ENCODE peak calls at places on chromosomes 2 and 18, in four cellular contexts. I is GM13977, Z is body of pancreas, K is left lung. H is an unnamed sample.

GRCh38 chr2:128263902-128264331 is 54.8 kb downstream of the HS6ST1 start:
- DNase-seq in I (no peak), Z (no peak), K (no peak), H (no peak)

GRCh38 chr2:120599656-120600055 is 136.0 kb upstream of the GLI2 start:
- DNase-seq in I (no peak), Z (no peak), K (peak), H (no peak)

GRCh38 chr18:68330658-68331057 is 384.2 kb downstream of the TMX3 start:
- DNase-seq in I (no peak), Z (no peak), K (no peak), H (no peak)

GRCh38 chr2:231701456-231702373 is 6.6 kb upstream of the PTMA start:
- DNase-seq in I (no peak), Z (peak), K (peak), H (no peak)

GRCh38 chr18:37698508-37699035 is 133.0 kb upstream of the CELF4 start:
- DNase-seq in I (no peak), Z (no peak), K (no peak), H (no peak)

GRCh38 chr18:9852266-9853081 is 33.3 kb upstream of the TXNDC2 start:
- DNase-seq in I (no peak), Z (no peak), K (no peak), H (no peak)

GRCh38 chr2:108971661-108972566 is 17.1 kb downstream of the EDAR start:
- DNase-seq in I (no peak), Z (no peak), K (no peak), H (no peak)

GRCh38 chr2:214127178-214127970 is 283.5 kb upstream of the VWC2L start:
- DNase-seq in I (no peak), Z (no peak), K (no peak), H (peak)

GRCh38 chr2:205706769-205707375 is 24.6 kb downstream of the NRP2 start:
- DNase-seq in I (peak), Z (peak), K (no peak), H (peak)

GRCh38 chr2:225464346-225465025 is 65.0 kb downstream of the NYAP2 start:
- DNase-seq in I (no peak), Z (no peak), K (no peak), H (no peak)

GRCh38 chr18:63578357-63578958 is 8.7 kb upstream of the SERPINB13 start:
- DNase-seq in I (peak), Z (peak), K (no peak), H (peak)

GRCh38 chr2:201858267-201858666 is 51.9 kb downstream of the CDK15 start:
- DNase-seq in I (no peak), Z (no peak), K (no peak), H (no peak)

GRCh38 chr2:127932199-127932877 is 46.6 kb upstream of the AMMECR1L start:
- DNase-seq in I (no peak), Z (no peak), K (no peak), H (no peak)

GRCh38 chr2:110868971-110869370 is 136.6 kb downstream of the ACOXL start:
- DNase-seq in I (no peak), Z (no peak), K (no peak), H (no peak)

GRCh38 chr2:97844311-97844859 is 131.0 kb downstream of the ZAP70 start:
- DNase-seq in I (no peak), Z (no peak), K (no peak), H (no peak)

GRCh38 chr2:233404227-233404626 is 49.9 kb downstream of the DGKD start:
- DNase-seq in I (peak), Z (peak), K (no peak), H (no peak)

GRCh38 chr2:241036964-241037421 is 38.6 kb downstream of the SNED1 start:
- DNase-seq in I (no peak), Z (peak), K (peak), H (no peak)

GRCh38 chr2:240593026-240593702 is 6.6 kb downstream of the CAPN10 start:
- DNase-seq in I (no peak), Z (no peak), K (peak), H (no peak)

DNA sequence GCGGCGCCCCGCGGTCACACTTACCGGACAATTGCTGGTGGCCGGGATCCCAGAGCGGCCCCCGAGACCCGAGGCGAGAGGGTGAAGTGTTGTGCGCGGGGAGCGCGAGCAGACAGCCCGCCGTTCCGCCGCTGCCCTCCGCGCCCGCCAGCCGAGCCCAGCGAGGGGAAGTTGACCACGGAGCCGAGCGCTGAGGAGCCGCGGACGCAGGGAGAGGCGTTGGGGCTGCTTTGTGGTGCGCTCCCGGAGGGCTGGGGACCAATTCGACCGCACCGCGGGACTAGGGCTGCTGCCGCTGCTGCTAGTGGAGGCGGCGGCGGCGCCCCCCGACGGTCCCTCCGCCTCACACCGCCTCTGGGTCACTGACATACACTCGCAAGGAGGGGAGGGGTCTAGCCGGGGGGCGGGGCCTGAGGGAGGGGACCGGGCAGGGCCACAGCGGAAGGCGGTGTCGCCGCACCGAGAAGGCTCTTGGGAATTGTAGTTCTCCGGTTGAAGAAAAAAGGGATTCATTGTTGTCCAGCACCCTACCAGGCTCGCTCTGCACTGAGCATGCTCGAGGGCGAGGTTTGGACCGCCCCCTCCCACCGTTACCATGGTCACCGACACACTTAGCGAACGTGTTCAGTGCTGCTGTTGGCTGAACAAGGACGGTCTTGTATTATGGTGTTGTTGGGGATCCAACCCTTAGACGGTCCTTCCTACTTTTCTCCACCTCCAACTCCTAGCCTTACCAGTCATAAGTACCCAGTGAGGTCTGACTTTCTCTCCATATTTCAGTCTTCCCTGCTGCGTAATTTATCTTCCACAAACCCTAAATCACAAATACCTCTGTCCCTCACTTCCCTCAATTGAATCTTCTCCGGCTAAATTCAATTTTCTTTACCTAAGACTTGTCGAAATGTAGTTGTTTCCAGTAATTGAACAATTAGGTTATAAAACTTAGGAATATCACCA is at the start of gene PELI1:
- DNase-seq in I (peak), Z (peak), K (peak), H (peak)
- TF ChIP-seq CTCF in I (peak), Z (peak), K (no peak), H (peak)

GRCh38 chr18:47870605-47871004 is 59.9 kb downstream of the SMAD2 start:
- DNase-seq in I (no peak), Z (no peak), K (no peak), H (no peak)
- TF ChIP-seq CTCF in I (no peak), Z (no peak), K (no peak), H (no peak)

GRCh38 chr2:154620490-154620889 is 78.0 kb upstream of the KCNJ3 start:
- DNase-seq in I (no peak), Z (no peak), K (no peak), H (no peak)

DNA sequence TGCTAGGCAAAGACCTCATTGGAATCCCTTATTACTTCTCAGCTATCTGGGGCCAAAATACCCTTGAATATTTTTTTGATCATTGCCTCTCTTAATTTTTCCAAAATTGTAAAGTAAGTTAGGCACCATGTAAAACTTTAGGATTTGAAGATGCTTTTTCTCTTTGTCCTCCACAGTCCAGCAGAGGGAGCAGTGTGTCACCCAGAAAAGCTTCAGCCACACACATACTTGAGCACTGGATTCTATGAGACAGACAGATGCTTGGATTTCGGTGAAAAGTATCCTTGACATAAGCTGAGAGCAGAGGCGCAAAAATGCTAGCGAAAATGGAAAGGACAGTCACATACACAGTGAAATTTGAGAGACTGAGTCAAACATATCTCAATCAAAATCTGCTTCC is 74.7 kb upstream of the KCNJ3 start:
- DNase-seq in I (peak), Z (peak), K (no peak), H (peak)
- TF ChIP-seq CTCF in I (peak), Z (peak), K (peak), H (peak)

DNA sequence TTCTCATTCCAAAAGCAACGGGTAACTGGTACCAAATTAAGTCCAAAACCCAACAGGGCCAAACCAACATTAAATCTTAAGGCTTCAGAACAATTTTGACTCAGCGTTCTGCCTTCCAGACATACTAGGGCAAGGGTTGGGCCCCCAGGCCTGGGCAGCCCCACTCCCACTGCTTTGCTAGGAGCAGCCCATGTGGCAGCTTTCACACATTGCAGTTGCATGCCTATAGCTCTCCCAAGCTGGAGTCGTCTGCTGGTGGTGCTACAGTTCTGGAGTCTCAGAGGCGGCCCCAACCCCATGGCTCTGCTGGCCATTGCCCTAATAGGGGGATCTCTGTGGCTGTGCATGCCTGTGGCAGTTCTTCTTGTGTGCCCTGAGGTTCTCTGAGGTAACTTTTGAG is 37.6 kb upstream of the CD226 start:
- DNase-seq in I (no peak), Z (no peak), K (no peak), H (no peak)
- TF ChIP-seq CTCF in I (no peak), Z (no peak), K (no peak), H (no peak)

GRCh38 chr2:132850688-132851087 is 180.7 kb upstream of the LYPD1 start:
- DNase-seq in I (no peak), Z (no peak), K (no peak), H (no peak)
- TF ChIP-seq CTCF in I (no peak), Z (no peak), K (no peak), H (no peak)

DNA sequence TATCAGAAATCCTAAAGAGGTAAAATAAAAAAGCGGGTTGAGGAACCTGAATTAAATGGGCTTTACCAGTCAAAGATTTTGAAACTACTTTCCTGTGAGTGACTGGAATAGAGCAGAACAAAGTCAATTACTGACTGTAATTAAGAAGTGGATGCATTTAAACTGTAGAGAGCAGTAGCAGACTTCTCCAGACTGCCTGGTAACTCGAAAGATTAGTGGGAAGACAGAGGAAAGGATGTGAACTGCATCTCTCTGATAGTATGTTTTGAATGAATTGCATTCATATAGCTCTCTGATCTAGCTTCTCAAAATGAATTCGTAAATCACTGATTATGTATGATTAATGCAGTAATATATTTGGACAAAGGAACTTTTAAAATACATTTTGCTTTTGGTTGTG is 303.9 kb downstream of the ARHGAP15 start:
- DNase-seq in I (no peak), Z (no peak), K (no peak), H (no peak)
- TF ChIP-seq CTCF in I (no peak), Z (no peak), K (no peak), H (no peak)